ENCODE peak calls at places on chromosome 15, in five cellular contexts. One of them, this sample, is unnamed.
A peak's percentile ranks its signal among the peaks of the same experiment; 100 is the strongest.

GRCh38 chr15:59887211-59887610 is 116.9 kb upstream of the FOXB1 start:
- DNase-seq in foreskin fibroblast: no peak
- DNase-seq in Caki2: no peak
- DNase-seq in activated CD4-positive, alpha-beta memory T cell treated with anti-CD3 and anti-CD28 coated beads for 36 hours: no peak
- DNase-seq in stimulated activated naive B cell treated with anti-CD40 and anti-IgM and Interleukin-4, amounts not matched to agents 10 μg/mL and 1 μg/mL and 100 μg/mL, for 72 hours: no peak
- DNase-seq in this sample: no peak

GRCh38 chr15:94052711-94053110 is 178.7 kb upstream of the MCTP2 start:
- DNase-seq in foreskin fibroblast: no peak
- DNase-seq in Caki2: no peak
- DNase-seq in activated CD4-positive, alpha-beta memory T cell treated with anti-CD3 and anti-CD28 coated beads for 36 hours: no peak
- DNase-seq in stimulated activated naive B cell treated with anti-CD40 and anti-IgM and Interleukin-4, amounts not matched to agents 10 μg/mL and 1 μg/mL and 100 μg/mL, for 72 hours: no peak
- DNase-seq in this sample: no peak

GRCh38 chr15:60396560-60396963 is 1.2 kb downstream of the ANXA2 start:
- DNase-seq in foreskin fibroblast: peak; percentile 25
- DNase-seq in Caki2: no peak
- DNase-seq in activated CD4-positive, alpha-beta memory T cell treated with anti-CD3 and anti-CD28 coated beads for 36 hours: peak; percentile 14
- DNase-seq in stimulated activated naive B cell treated with anti-CD40 and anti-IgM and Interleukin-4, amounts not matched to agents 10 μg/mL and 1 μg/mL and 100 μg/mL, for 72 hours: no peak
- DNase-seq in this sample: no peak

GRCh38 chr15:60154764-60155163 is 150.7 kb downstream of the FOXB1 start:
- DNase-seq in foreskin fibroblast: no peak
- DNase-seq in Caki2: no peak
- DNase-seq in activated CD4-positive, alpha-beta memory T cell treated with anti-CD3 and anti-CD28 coated beads for 36 hours: no peak
- DNase-seq in stimulated activated naive B cell treated with anti-CD40 and anti-IgM and Interleukin-4, amounts not matched to agents 10 μg/mL and 1 μg/mL and 100 μg/mL, for 72 hours: no peak
- DNase-seq in this sample: no peak

GRCh38 chr15:96593735-96594134 is 263.2 kb downstream of the NR2F2 start:
- DNase-seq in foreskin fibroblast: no peak
- DNase-seq in Caki2: no peak
- DNase-seq in activated CD4-positive, alpha-beta memory T cell treated with anti-CD3 and anti-CD28 coated beads for 36 hours: no peak
- DNase-seq in stimulated activated naive B cell treated with anti-CD40 and anti-IgM and Interleukin-4, amounts not matched to agents 10 μg/mL and 1 μg/mL and 100 μg/mL, for 72 hours: no peak
- DNase-seq in this sample: no peak

GRCh38 chr15:58526647-58527192 is 94.9 kb downstream of the LIPC start:
- DNase-seq in foreskin fibroblast: no peak
- DNase-seq in Caki2: no peak
- DNase-seq in activated CD4-positive, alpha-beta memory T cell treated with anti-CD3 and anti-CD28 coated beads for 36 hours: no peak
- DNase-seq in stimulated activated naive B cell treated with anti-CD40 and anti-IgM and Interleukin-4, amounts not matched to agents 10 μg/mL and 1 μg/mL and 100 μg/mL, for 72 hours: no peak
- DNase-seq in this sample: peak; percentile 80

GRCh38 chr15:55008397-55008796 is 188.3 kb downstream of the RSL24D1 start:
- DNase-seq in foreskin fibroblast: no peak
- DNase-seq in Caki2: no peak
- DNase-seq in activated CD4-positive, alpha-beta memory T cell treated with anti-CD3 and anti-CD28 coated beads for 36 hours: no peak
- DNase-seq in stimulated activated naive B cell treated with anti-CD40 and anti-IgM and Interleukin-4, amounts not matched to agents 10 μg/mL and 1 μg/mL and 100 μg/mL, for 72 hours: no peak
- DNase-seq in this sample: no peak

GRCh38 chr15:31857194-31857593 is 173.1 kb upstream of the CHRNA7 start:
- DNase-seq in foreskin fibroblast: no peak
- DNase-seq in Caki2: no peak
- DNase-seq in activated CD4-positive, alpha-beta memory T cell treated with anti-CD3 and anti-CD28 coated beads for 36 hours: no peak
- DNase-seq in stimulated activated naive B cell treated with anti-CD40 and anti-IgM and Interleukin-4, amounts not matched to agents 10 μg/mL and 1 μg/mL and 100 μg/mL, for 72 hours: no peak
- DNase-seq in this sample: no peak

GRCh38 chr15:61383421-61383820 is 154.3 kb upstream of the RORA start:
- DNase-seq in foreskin fibroblast: peak; percentile 95
- DNase-seq in Caki2: no peak
- DNase-seq in activated CD4-positive, alpha-beta memory T cell treated with anti-CD3 and anti-CD28 coated beads for 36 hours: no peak
- DNase-seq in stimulated activated naive B cell treated with anti-CD40 and anti-IgM and Interleukin-4, amounts not matched to agents 10 μg/mL and 1 μg/mL and 100 μg/mL, for 72 hours: no peak
- DNase-seq in this sample: no peak

This sample was measured in HL-60.